ENCODE peak calls at places on chromosomes 2 and 18, in eight cellular contexts. P is mammary epithelial cell, Q is IMR-90, U is MM.1S, W is neural progenitor cell, L is PC-3, Y is DND-41, Z is astrocyte. M is an unnamed sample.

GRCh38 chr2:240229603-240230423 is 89.4 kb upstream of the OTOS start:
- DNase-seq in P (peak; percentile 53), Q (peak; percentile 56), U (no peak), W (no peak), L (peak; percentile 50), Y (no peak), Z (no peak), M (peak; percentile 44)

GRCh38 chr2:177334940-177335543 is 57.5 kb upstream of the AGPS start:
- DNase-seq in P (no peak), Q (peak; percentile 40), U (peak; percentile 41), W (peak; percentile 62), L (peak; percentile 71), Y (peak; percentile 37), Z (no peak), M (no peak)

GRCh38 chr2:64204006-64204632 is 59.9 kb upstream of the PELI1 start:
- DNase-seq in P (peak; percentile 90), Q (peak; percentile 62), U (peak; percentile 80), W (no peak), L (no peak), Y (no peak), Z (peak; percentile 27), M (no peak)

GRCh38 chr2:120218181-120218580 is 5.0 kb downstream of the TMEM185B start:
- DNase-seq in P (no peak), Q (no peak), U (no peak), W (no peak), L (no peak), Y (no peak), Z (no peak), M (no peak)

GRCh38 chr2:172357442-172357841 is 69.9 kb upstream of the ITGA6 start:
- DNase-seq in P (no peak), Q (no peak), U (no peak), W (no peak), L (no peak), Y (no peak), Z (no peak), M (no peak)

GRCh38 chr18:2898131-2898640 is 51.4 kb downstream of the EMILIN2 start:
- DNase-seq in P (peak; percentile 48), Q (peak; percentile 43), U (no peak), W (no peak), L (peak; percentile 71), Y (no peak), Z (peak; percentile 51), M (peak; percentile 65)

GRCh38 chr2:19801367-19802087 is 100.3 kb downstream of the TTC32 start:
- DNase-seq in P (peak; percentile 94), Q (peak; percentile 98), U (no peak), W (no peak), L (peak; percentile 98), Y (no peak), Z (peak; percentile 98), M (peak; percentile 96)

GRCh38 chr2:153388246-153388645 is 90.3 kb downstream of the RPRM start:
- DNase-seq in P (peak; percentile 62), Q (no peak), U (no peak), W (peak; percentile 14), L (peak; percentile 2), Y (no peak), Z (peak; percentile 85), M (no peak)

GRCh38 chr2:35973737-35974132 is 381.8 kb upstream of the CRIM1 start:
- DNase-seq in P (peak; percentile 48), Q (no peak), U (no peak), W (no peak), L (peak; percentile 33), Y (no peak), Z (peak; percentile 6), M (no peak)

GRCh38 chr2:35978218-35978617 is 377.4 kb upstream of the CRIM1 start:
- DNase-seq in P (no peak), Q (no peak), U (peak; percentile 64), W (no peak), L (no peak), Y (no peak), Z (no peak), M (no peak)

GRCh38 chr2:35976611-35977010 is 379.0 kb upstream of the CRIM1 start:
- DNase-seq in P (no peak), Q (no peak), U (no peak), W (no peak), L (no peak), Y (no peak), Z (no peak), M (no peak)

DNA sequence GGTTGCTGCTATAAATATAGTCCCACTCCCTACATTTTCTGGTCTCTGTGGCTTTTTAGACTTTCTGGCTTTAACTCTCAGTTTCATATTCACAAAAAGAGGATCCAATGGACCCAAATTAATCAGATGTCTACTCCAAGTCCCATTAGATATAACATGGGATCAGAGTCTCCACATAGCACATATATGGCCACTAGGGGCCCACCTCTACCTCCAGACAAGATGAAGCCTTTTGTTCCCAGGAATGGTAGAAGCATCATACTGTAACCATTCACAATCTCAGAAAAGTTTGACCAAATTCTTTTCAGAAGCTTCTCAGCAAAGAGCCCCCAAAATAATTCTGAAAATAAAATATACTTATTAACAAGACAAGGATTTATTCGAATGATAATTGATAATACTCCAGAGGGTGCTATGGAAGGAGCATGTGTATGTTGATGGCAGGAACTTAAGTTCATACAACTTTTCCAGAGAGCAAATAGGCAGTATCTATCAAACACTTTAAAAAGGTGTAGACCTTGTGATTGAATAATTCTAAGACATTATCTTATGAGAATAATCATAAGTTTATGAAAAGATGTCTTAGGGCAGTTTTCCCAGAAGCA is 382.3 kb upstream of the CRIM1 start:
- DNase-seq in P (peak; percentile 25), Q (peak; percentile 42), U (peak; percentile 34), W (peak; percentile 65), L (peak; percentile 38), Y (no peak), Z (peak; percentile 10), M (no peak)
- TF ChIP-seq CTCF in P (peak; percentile 69), Q (peak; percentile 60), U (peak; percentile 72), W (peak; percentile 74), L (peak; percentile 79), Y (peak; percentile 56), Z (peak; percentile 44), M (peak; percentile 32)

DNA sequence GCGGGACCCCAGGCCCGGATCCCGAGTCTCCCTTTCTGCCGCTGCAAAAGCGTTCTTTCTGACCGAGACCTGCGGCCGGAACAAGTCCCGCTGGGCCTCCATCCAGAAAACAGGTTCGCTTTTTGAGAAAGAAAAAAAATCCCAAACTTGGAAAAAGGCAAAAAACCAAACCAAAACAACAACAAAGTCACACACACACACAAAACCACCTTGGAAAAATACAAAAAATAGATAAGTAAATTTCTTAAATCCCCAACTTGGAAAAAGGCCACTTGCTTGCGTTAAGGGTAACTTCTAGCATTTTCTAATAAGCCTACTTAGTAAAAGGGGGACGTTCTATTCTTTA is 250 bp upstream of the CHST10 start:
- DNase-seq in P (no peak), Q (no peak), U (no peak), W (no peak), L (no peak), Y (no peak), Z (no peak), M (no peak)
- H3K9ac ChIP-seq in P (peak overlapping the region; percentile 48), Q (peak overlapping the region; percentile 63), U (no peak overlapping the region), W (no peak overlapping the region), L (peak overlapping the region; percentile 76), Y (peak overlapping the region; percentile 75), Z (peak overlapping the region; percentile 88), M (no peak overlapping the region)

DNA sequence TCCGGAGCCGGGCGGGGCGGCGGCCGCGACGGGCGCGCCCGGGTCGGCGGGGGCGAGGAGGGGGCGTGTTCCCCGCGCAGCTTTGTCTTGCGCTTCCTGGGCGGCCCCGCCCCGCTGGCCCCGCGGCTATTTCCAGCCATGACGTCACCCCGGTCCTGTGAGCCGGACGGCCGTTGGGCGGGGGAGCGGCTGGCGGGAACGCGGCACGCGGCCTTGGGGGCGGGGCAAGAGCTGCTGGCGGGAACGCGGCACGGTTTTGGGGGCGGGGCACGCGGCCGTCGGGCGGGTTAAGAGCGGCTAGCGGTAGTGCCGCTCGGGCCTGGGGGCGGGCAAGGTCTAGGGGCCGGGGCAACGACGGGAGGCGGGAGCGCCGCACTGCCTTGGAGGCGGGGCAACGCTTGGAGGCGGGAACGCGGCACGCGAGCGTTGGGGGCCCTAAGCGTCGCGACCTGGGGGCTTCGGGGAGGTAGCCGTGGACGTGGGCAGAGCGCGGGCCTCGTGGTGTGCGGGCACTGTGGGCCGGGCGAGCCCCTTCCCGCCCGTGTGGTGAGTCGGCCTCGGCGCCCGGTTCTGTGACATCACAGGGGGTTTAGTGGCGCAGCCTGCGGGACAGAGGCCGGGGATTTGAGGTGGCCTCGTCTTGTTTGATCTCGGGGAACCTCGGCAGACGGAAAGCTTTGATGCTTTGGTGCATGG is 704 bp downstream of the KLF11 start:
- DNase-seq in P (peak; percentile 88), Q (peak; percentile 86), U (peak; percentile 95), W (peak; percentile 94), L (peak; percentile 94), Y (no peak), Z (peak; percentile 74), M (peak; percentile 99)
- H3K4me3 ChIP-seq in P (peak overlapping the region; percentile 27), Q (peak overlapping the region; percentile 62), U (peak overlapping the region; percentile 53), W (peak overlapping the region; percentile 38), L (peak overlapping the region; percentile 63), Y (no peak overlapping the region), Z (peak overlapping the region; percentile 42), M (peak overlapping the region; percentile 77)

DNA sequence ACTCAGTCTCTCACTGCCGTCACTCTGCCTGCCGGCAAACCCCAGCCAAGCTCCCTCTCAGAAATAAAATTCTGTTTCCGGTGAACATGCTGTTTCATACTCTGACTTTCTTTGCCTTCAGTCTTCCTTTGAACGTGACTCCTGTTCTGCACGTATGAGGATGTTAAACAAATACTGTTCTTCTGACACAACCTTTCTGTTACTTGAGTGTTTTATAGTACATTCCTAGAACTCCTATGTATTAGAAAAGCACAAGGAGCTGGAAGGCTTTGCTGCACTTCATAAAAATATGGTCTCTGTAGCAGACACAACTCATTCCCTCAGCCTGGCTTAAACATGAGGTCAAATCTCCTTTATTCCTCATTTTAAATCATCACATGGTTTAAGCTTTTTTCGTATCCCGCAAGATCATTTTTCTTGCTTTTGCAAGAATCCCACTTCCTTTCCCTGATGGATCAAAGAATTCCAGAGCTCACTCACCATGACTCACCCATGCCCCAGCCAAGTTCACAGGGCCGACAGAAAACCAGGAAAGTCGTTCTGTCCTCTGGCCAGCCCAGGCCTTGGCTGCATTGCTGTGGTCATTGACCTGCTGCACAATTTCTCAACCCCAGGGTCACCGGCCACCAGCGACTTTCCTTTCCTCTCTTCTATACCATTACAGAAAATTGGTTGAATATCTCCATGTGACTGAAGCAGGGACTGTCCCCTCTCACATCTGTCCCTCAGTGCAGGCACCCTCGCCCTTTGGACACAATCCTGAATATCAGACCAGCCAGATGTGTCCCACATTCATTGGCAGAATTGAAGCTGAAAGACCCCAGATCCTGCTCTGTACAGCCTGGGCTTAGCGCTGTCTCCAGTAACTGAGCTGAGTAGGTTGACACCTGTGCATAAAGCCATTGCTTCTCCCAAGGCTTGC is 183.1 kb upstream of the ARL4C start:
- DNase-seq in P (peak; percentile 63), Q (peak; percentile 99), U (no peak), W (no peak), L (peak; percentile 89), Y (no peak), Z (peak; percentile 100), M (peak; percentile 87)
- TF ChIP-seq CTCF in P (no peak), Q (no peak), U (no peak), W (no peak), L (no peak), Y (no peak), Z (no peak), M (no peak)